ENCODE peak calls at places on chromosome 16, in four cellular contexts. One of them, this sample, is unnamed.

GRCh38 chr16:88807626-88808453 is 3.9 kb downstream of the APRT start:
- DNase-seq in thoracic aorta: no peak
- DNase-seq in astrocyte of the spinal cord: no peak
- DNase-seq in EL: no peak
- DNase-seq in this sample: no peak

GRCh38 chr16:78768723-78769122 is 669.3 kb downstream of the WWOX start:
- DNase-seq in thoracic aorta: no peak
- DNase-seq in astrocyte of the spinal cord: no peak
- DNase-seq in EL: no peak
- DNase-seq in this sample: no peak

GRCh38 chr16:12423151-12423550 is 380.5 kb downstream of the CPPED1 start:
- DNase-seq in thoracic aorta: no peak
- DNase-seq in astrocyte of the spinal cord: no peak
- DNase-seq in EL: no peak
- DNase-seq in this sample: no peak

GRCh38 chr16:23174622-23175021 is 7.9 kb upstream of the SCNN1G start:
- DNase-seq in thoracic aorta: no peak
- DNase-seq in astrocyte of the spinal cord: peak; percentile 24
- DNase-seq in EL: no peak
- DNase-seq in this sample: no peak

GRCh38 chr16:1870365-1871082 is 1.4 kb downstream of the MEIOB start:
- DNase-seq in thoracic aorta: no peak
- DNase-seq in astrocyte of the spinal cord: peak; percentile 66
- DNase-seq in EL: peak; percentile 77
- DNase-seq in this sample: peak; percentile 47

GRCh38 chr16:85327731-85328664 is 215.7 kb upstream of the CIBAR2 start:
- DNase-seq in thoracic aorta: no peak
- DNase-seq in astrocyte of the spinal cord: peak; percentile 82
- DNase-seq in EL: no peak
- DNase-seq in this sample: no peak

GRCh38 chr16:57110937-57111336 is 18.6 kb downstream of the CPNE2 start:
- DNase-seq in thoracic aorta: no peak
- DNase-seq in astrocyte of the spinal cord: no peak
- DNase-seq in EL: no peak
- DNase-seq in this sample: no peak

GRCh38 chr16:82152192-82152591 is 17.8 kb downstream of the MPHOSPH6 start:
- DNase-seq in thoracic aorta: no peak
- DNase-seq in astrocyte of the spinal cord: no peak
- DNase-seq in EL: no peak
- DNase-seq in this sample: no peak

GRCh38 chr16:85865-86264 is 7.8 kb downstream of the MPG start:
- DNase-seq in thoracic aorta: no peak
- DNase-seq in astrocyte of the spinal cord: no peak
- DNase-seq in EL: no peak
- DNase-seq in this sample: no peak

GRCh38 chr16:1225051-1225451 is at the start of gene TPSG1:
- DNase-seq in thoracic aorta: no peak
- DNase-seq in astrocyte of the spinal cord: no peak
- DNase-seq in EL: no peak
- DNase-seq in this sample: no peak

GRCh38 chr16:4321286-4322120 is 5.6 kb downstream of the GLIS2 start:
- DNase-seq in thoracic aorta: no peak
- DNase-seq in astrocyte of the spinal cord: no peak
- DNase-seq in EL: no peak
- DNase-seq in this sample: no peak

GRCh38 chr16:31460582-31461002 is 1.3 kb downstream of the ARMC5 start:
- DNase-seq in thoracic aorta: no peak
- DNase-seq in astrocyte of the spinal cord: peak; percentile 56
- DNase-seq in EL: peak; percentile 45
- DNase-seq in this sample: no peak

GRCh38 chr16:82671743-82672142 is 45.0 kb downstream of the CDH13 start:
- DNase-seq in thoracic aorta: no peak
- DNase-seq in astrocyte of the spinal cord: no peak
- DNase-seq in EL: no peak
- DNase-seq in this sample: no peak

GRCh38 chr16:77499373-77500285 is 64.8 kb upstream of the ADAMTS18 start:
- DNase-seq in thoracic aorta: no peak
- DNase-seq in astrocyte of the spinal cord: peak; percentile 81
- DNase-seq in EL: no peak
- DNase-seq in this sample: peak; percentile 82

GRCh38 chr16:56999409-57000270 is 10.3 kb downstream of the NLRC5 start:
- DNase-seq in thoracic aorta: no peak
- DNase-seq in astrocyte of the spinal cord: no peak
- DNase-seq in EL: no peak
- DNase-seq in this sample: peak; percentile 71

GRCh38 chr16:71526111-71526998 is at the start of gene CHST4:
- DNase-seq in thoracic aorta: no peak
- DNase-seq in astrocyte of the spinal cord: peak; percentile 71
- DNase-seq in EL: peak; percentile 81
- DNase-seq in this sample: peak; percentile 65

GRCh38 chr16:69313469-69313868 is 2.3 kb downstream of the VPS4A start:
- DNase-seq in thoracic aorta: no peak
- DNase-seq in astrocyte of the spinal cord: no peak
- DNase-seq in EL: no peak
- DNase-seq in this sample: no peak

GRCh38 chr16:65121870-65122723 is at the start of gene CDH11:
- DNase-seq in thoracic aorta: no peak
- DNase-seq in astrocyte of the spinal cord: peak; percentile 91
- DNase-seq in EL: peak; percentile 93
- DNase-seq in this sample: peak; percentile 60

GRCh38 chr16:88636488-88637265 is 1.7 kb upstream of the IL17C start:
- DNase-seq in thoracic aorta: no peak
- DNase-seq in astrocyte of the spinal cord: no peak
- DNase-seq in EL: peak; percentile 23
- DNase-seq in this sample: no peak

GRCh38 chr16:1632638-1632970 is 20.4 kb downstream of the CRAMP1 start:
- DNase-seq in thoracic aorta: no peak
- DNase-seq in astrocyte of the spinal cord: no peak
- DNase-seq in EL: no peak
- DNase-seq in this sample: no peak

GRCh38 chr16:57297856-57298255 is 13.4 kb upstream of the PLLP start:
- DNase-seq in thoracic aorta: no peak
- DNase-seq in astrocyte of the spinal cord: no peak
- DNase-seq in EL: no peak
- DNase-seq in this sample: no peak

GRCh38 chr16:67555795-67556212 is 6.5 kb upstream of the CTCF start:
- DNase-seq in thoracic aorta: no peak
- DNase-seq in astrocyte of the spinal cord: peak; percentile 56
- DNase-seq in EL: peak; percentile 76
- DNase-seq in this sample: no peak

GRCh38 chr16:87847467-87847784 is 21.9 kb downstream of the SLC7A5 start:
- DNase-seq in thoracic aorta: no peak
- DNase-seq in astrocyte of the spinal cord: no peak
- DNase-seq in EL: no peak
- DNase-seq in this sample: no peak

GRCh38 chr16:73060216-73060615 is 12.3 kb upstream of the ZFHX3 start:
- DNase-seq in thoracic aorta: no peak
- DNase-seq in astrocyte of the spinal cord: no peak
- DNase-seq in EL: no peak
- DNase-seq in this sample: no peak

GRCh38 chr16:4330277-4330882 is 14.5 kb downstream of the GLIS2 start:
- DNase-seq in thoracic aorta: no peak
- DNase-seq in astrocyte of the spinal cord: peak; percentile 44
- DNase-seq in EL: peak; percentile 63
- DNase-seq in this sample: peak; percentile 78

GRCh38 chr16:68079616-68080344 is 5.4 kb upstream of the NFATC3 start:
- DNase-seq in thoracic aorta: no peak
- DNase-seq in astrocyte of the spinal cord: no peak
- DNase-seq in EL: no peak
- DNase-seq in this sample: no peak

GRCh38 chr16:87926246-87927194 is 9.8 kb downstream of the CA5A start:
- DNase-seq in thoracic aorta: no peak
- DNase-seq in astrocyte of the spinal cord: no peak
- DNase-seq in EL: no peak
- DNase-seq in this sample: no peak

GRCh38 chr16:52580488-52580887 is 33.5 kb upstream of the TOX3 start:
- DNase-seq in thoracic aorta: no peak
- DNase-seq in astrocyte of the spinal cord: no peak
- DNase-seq in EL: no peak
- DNase-seq in this sample: no peak

GRCh38 chr16:53502331-53503269 is at the start of gene AKTIP:
- DNase-seq in thoracic aorta: no peak
- DNase-seq in astrocyte of the spinal cord: peak; percentile 37
- DNase-seq in EL: peak; percentile 41
- DNase-seq in this sample: peak; percentile 40

GRCh38 chr16:66335704-66336329 is 30.7 kb upstream of the CDH5 start:
- DNase-seq in thoracic aorta: no peak
- DNase-seq in astrocyte of the spinal cord: peak; percentile 74
- DNase-seq in EL: peak; percentile 23
- DNase-seq in this sample: no peak

GRCh38 chr16:30022887-30023286 is at the start of gene C16orf92:
- DNase-seq in thoracic aorta: no peak
- DNase-seq in astrocyte of the spinal cord: no peak
- DNase-seq in EL: no peak
- DNase-seq in this sample: no peak

GRCh38 chr16:85431431-85432124 is 181.5 kb upstream of the GSE1 start:
- DNase-seq in thoracic aorta: no peak
- DNase-seq in astrocyte of the spinal cord: no peak
- DNase-seq in EL: no peak
- DNase-seq in this sample: no peak

GRCh38 chr16:64240586-64240985 is 881.3 kb downstream of the CDH11 start:
- DNase-seq in thoracic aorta: no peak
- DNase-seq in astrocyte of the spinal cord: no peak
- DNase-seq in EL: peak; percentile 8
- DNase-seq in this sample: no peak